ENCODE peak calls at places on chromosome 22, in five cellular contexts. W, C, O, S and Y are unnamed samples.
A peak's percentile ranks its signal among the peaks of the same experiment; 100 is the strongest.

GRCh38 chr22:48941903-48942625 is 885.6 kb downstream of the BRD1 start:
- DNase-seq in W (no peak), C (no peak), O (no peak), S (no peak), Y (no peak)

GRCh38 chr22:31248138-31248745 is 36.1 kb downstream of the LIMK2 start:
- DNase-seq in W (no peak), C (peak; percentile 73), O (no peak), S (no peak), Y (peak; percentile 91)

GRCh38 chr22:30047364-30047738 is 32.9 kb upstream of the HORMAD2 start:
- DNase-seq in W (no peak), C (peak; percentile 62), O (no peak), S (no peak), Y (peak; percentile 34)

GRCh38 chr22:44765571-44766285 is 13.4 kb downstream of the ARHGAP8 start:
- DNase-seq in W (no peak), C (no peak), O (no peak), S (no peak), Y (no peak)

GRCh38 chr22:22450343-22450839 is 58.2 kb downstream of the ZNF280B start:
- DNase-seq in W (no peak), C (no peak), O (peak; percentile 55), S (no peak), Y (peak; percentile 80)

GRCh38 chr22:25628494-25628893 is 64.0 kb downstream of the GRK3 start:
- DNase-seq in W (no peak), C (no peak), O (no peak), S (no peak), Y (no peak)

GRCh38 chr22:27766679-27767078 is 34.9 kb downstream of the MN1 start:
- DNase-seq in W (no peak), C (no peak), O (no peak), S (no peak), Y (no peak)

GRCh38 chr22:33240901-33241300 is 182.7 kb upstream of the SYN3 start:
- DNase-seq in W (no peak), C (no peak), O (no peak), S (no peak), Y (no peak)

GRCh38 chr22:44686873-44687600 is 15.0 kb upstream of the PRR5 start:
- DNase-seq in W (peak; percentile 52), C (no peak), O (no peak), S (no peak), Y (no peak)

GRCh38 chr22:23132376-23133091 is 9.3 kb downstream of the RSPH14 start:
- DNase-seq in W (no peak), C (no peak), O (no peak), S (no peak), Y (no peak)

GRCh38 chr22:39739338-39740027 is 154.1 kb downstream of the ENTHD1 start:
- DNase-seq in W (no peak), C (no peak), O (no peak), S (no peak), Y (no peak)

GRCh38 chr22:22884888-22885840 is 2.5 kb upstream of the IGLL5 start:
- DNase-seq in W (no peak), C (no peak), O (no peak), S (no peak), Y (no peak)

GRCh38 chr22:26617251-26618199 is at the start of gene CRYBB1:
- DNase-seq in W (no peak), C (peak; percentile 54), O (no peak), S (no peak), Y (no peak)

GRCh38 chr22:27329471-27329870 is 472.1 kb downstream of the MN1 start:
- DNase-seq in W (no peak), C (no peak), O (no peak), S (no peak), Y (no peak)

GRCh38 chr22:26182723-26183122 is 13.5 kb downstream of the SEZ6L start:
- DNase-seq in W (no peak), C (no peak), O (no peak), S (no peak), Y (no peak)

GRCh38 chr22:29316429-29316828 is 932 bp upstream of the RASL10A start:
- DNase-seq in W (no peak), C (no peak), O (no peak), S (no peak), Y (no peak)

GRCh38 chr22:32880906-32881596 is 79.5 kb downstream of the TIMP3 start:
- DNase-seq in W (no peak), C (peak; percentile 87), O (no peak), S (no peak), Y (no peak)

GRCh38 chr22:32053165-32053755 is 10.2 kb downstream of the SLC5A1 start:
- DNase-seq in W (no peak), C (no peak), O (no peak), S (no peak), Y (no peak)

GRCh38 chr22:41885116-41885515 is 29.8 kb downstream of the SHISA8 start:
- DNase-seq in W (no peak), C (no peak), O (no peak), S (no peak), Y (no peak)
- TF ChIP-seq CTCF in W (no peak), C (no peak), O (no peak), S (no peak), Y (no peak)

DNA sequence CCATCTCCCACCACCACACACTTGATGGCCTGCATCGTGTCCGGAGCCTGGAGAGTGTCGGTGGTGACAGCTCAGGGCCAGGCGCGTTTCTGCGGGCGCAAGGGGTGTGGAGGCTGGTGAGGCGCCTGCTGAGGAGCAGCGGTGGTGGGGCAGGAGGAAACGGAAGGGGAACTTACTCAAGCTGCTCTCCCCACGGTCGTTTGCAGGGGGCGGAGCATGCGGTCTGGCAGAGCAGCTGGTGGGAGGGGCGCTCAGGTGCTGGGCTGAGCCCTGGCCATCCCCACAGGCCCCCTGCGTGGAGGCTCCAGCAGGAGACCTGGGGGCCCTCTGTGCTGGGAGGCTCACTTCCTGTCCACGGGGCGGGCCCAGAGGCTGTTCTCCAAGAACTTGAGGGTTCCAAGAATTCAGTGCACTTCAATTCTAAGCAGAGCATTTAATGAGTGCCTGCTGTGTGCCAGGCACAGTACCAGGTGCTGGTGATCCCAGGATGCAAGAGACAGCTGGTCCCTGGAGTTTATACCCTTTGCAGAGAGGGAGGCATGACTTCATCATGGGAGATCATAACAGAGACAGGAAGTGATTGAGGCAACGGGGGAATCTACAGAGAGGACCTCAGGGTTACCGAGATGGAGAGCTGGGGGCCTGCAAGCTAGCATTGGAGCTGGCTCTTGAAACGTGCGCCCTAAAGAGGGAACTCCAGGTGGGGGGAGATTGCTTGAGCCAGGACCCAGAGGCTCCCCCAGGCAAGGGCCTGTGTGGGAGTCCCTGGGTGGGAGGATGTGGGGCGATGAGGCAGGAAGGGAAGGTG is at the start of gene RAC2:
- DNase-seq in W (no peak), C (peak; percentile 77), O (no peak), S (peak; percentile 51), Y (peak; percentile 99)
- H3K4me3 ChIP-seq in W (no peak within 1 kb of the TSS), C (peak within 1 kb of the TSS; percentile 76), O (peak within 1 kb of the TSS; percentile 91), S (peak within 1 kb of the TSS; percentile 97), Y (peak within 1 kb of the TSS; percentile 93)

GRCh38 chr22:50209893-50210292 is 9.1 kb downstream of the SELENOO start:
- DNase-seq in W (peak; percentile 47), C (peak; percentile 57), O (no peak), S (no peak), Y (peak; percentile 64)
- TF ChIP-seq REST in W (no peak), C (no peak), O (no peak), S (no peak), Y (no peak)

GRCh38 chr22:24402460-24403192 is 24.8 kb upstream of the ADORA2A start:
- DNase-seq in W (peak; percentile 24), C (no peak), O (peak; percentile 33), S (peak; percentile 82), Y (peak; percentile 53)
- TF ChIP-seq CTCF in W (no peak), C (no peak), O (no peak), S (no peak), Y (no peak)

GRCh38 chr22:50192056-50192824 is 6.5 kb downstream of the TRABD start:
- DNase-seq in W (no peak), C (no peak), O (no peak), S (no peak), Y (peak; percentile 75)
- H3K4me3 ChIP-seq in W (no peak overlapping the region), C (no peak overlapping the region), O (peak overlapping the region; percentile 64), S (no peak overlapping the region), Y (peak overlapping the region; percentile 1)

GRCh38 chr22:35154937-35155387 is 89.0 kb downstream of the ISX start:
- DNase-seq in W (peak; percentile 56), C (peak; percentile 57), O (no peak), S (peak; percentile 57), Y (peak; percentile 8)
- TF ChIP-seq REST in W (no peak), C (no peak), O (no peak), S (no peak), Y (no peak)

DNA sequence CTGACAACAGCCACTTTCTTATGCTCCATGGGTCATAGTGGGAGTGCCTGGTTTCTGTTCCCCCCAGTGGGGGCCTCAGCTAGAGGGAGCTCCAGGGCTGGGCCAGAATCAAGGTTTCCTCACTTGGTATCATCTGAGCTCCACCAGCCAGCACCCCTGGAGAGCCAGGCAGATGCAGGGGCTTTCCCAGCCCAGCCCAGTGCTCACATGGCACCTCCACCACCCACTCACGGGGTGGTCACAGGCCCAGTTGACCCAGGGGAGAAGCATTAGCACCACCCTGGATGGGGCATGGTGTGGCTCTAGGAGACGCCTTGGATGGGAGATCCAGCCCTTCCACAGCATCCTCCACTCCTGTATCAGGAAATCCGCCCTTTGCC is 24.1 kb upstream of the WNT7B start:
- DNase-seq in W (no peak), C (no peak), O (no peak), S (no peak), Y (no peak)
- TF ChIP-seq CTCF in W (no peak), C (no peak), O (no peak), S (peak; percentile 6), Y (no peak)

GRCh38 chr22:17706451-17706900 is 67.8 kb downstream of the BID start:
- DNase-seq in W (peak; percentile 36), C (peak; percentile 33), O (peak; percentile 89), S (peak; percentile 54), Y (peak; percentile 80)
- H3K4me3 ChIP-seq in W (no peak overlapping the region), C (no peak overlapping the region), O (no peak overlapping the region), S (peak overlapping the region; percentile 45), Y (no peak overlapping the region)

DNA sequence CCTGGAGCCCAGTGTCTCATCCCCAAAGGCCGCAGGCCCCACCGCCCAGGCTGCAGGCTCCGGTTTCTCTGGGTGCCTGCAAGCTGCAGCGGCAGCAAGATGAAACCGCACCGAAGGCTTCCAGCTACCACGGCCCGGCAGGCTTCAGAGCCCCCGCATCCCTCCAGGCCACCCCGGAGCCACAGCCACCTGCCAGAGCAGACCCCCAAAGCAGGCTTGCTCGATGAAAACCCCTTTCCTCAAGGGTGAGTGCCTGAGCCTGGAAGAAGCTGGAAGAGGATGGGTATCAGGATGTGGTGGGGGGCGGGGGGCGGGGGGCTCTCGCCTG is 24.5 kb upstream of the GNB1L start:
- DNase-seq in W (no peak), C (no peak), O (no peak), S (no peak), Y (no peak)
- TF ChIP-seq REST in W (no peak), C (no peak), O (no peak), S (no peak), Y (no peak)

DNA sequence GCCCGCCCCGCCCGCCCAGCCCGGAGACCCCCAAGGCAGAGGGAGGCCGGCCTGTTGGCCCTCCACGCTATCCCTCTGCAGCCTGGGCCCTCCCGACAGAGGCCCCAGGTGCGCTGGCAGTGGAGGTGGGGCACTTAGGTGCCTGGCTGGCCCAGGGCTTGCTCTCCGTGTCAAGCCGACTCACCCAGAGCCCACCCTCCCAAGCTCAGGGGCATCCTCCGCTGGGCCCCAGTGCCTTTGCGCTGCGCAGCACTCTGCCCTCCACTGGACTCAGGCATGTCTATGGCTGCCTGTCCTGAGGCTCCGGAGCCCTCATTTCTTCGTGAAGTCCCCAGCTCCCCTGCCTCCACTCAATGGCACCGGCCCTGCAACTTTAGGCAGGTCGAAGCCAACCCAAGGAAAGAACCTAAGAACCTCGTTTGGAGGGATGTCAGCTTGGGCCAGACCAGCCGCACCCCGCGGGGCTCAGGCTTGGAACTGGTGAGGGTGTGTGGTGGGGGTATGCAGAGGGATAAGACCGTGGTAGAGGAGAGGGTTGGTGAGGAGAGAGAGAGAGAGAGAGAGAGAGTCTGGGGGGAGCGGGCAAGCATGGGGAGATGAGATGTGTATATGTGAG is 6.1 kb downstream of the SMIM45 start:
- DNase-seq in W (no peak), C (no peak), O (no peak), S (no peak), Y (no peak)
- TF ChIP-seq CTCF in W (no peak), C (no peak), O (no peak), S (no peak), Y (no peak)